ENCODE peak calls at places on chromosomes 4 and X, in five cellular contexts. Z, A, N, P and Q are unnamed samples.

GRCh38 chr4:151922306-151922705 is 161.5 kb upstream of the GATB start:
- DNase-seq in A (no peak), Z (no peak), N (no peak), P (peak; percentile 4), Q (no peak)

GRCh38 chrX:124421898-124422622 is 75.7 kb downstream of the SH2D1A start:
- DNase-seq in A (no peak), Z (peak; percentile 44), N (no peak), P (no peak), Q (no peak)

GRCh38 chr4:105619193-105619931 is 66.9 kb downstream of the ARHGEF38 start:
- DNase-seq in A (no peak), P (no peak), Z (no peak), N (peak; percentile 81), Q (no peak)

GRCh38 chrX:9597361-9598035 is 132.6 kb downstream of the TBL1X start:
- DNase-seq in P (no peak), Z (no peak), A (no peak), N (no peak), Q (no peak)

GRCh38 chr4:100014616-100015015 is 64.5 kb upstream of the H2AZ1 start:
- DNase-seq in N (no peak), Z (no peak), P (peak; percentile 26), A (no peak), Q (no peak)

GRCh38 chr4:100450449-100450848 is 67.4 kb downstream of the EMCN start:
- DNase-seq in N (no peak), A (no peak), Z (peak; percentile 59), P (peak; percentile 10), Q (no peak)

GRCh38 chr4:10054571-10055041 is 33.3 kb upstream of the SLC2A9 start:
- DNase-seq in A (no peak), P (no peak), N (no peak), Z (peak; percentile 78), Q (no peak)

GRCh38 chr4:155666701-155667537 is at the start of gene GUCY1A1:
- DNase-seq in P (no peak), Z (peak; percentile 32), A (no peak), N (peak; percentile 1), Q (no peak)

GRCh38 chrX:41086627-41086932 is 1.3 kb downstream of the USP9X start:
- DNase-seq in N (no peak), A (no peak), P (no peak), Z (no peak), Q (no peak)

GRCh38 chrX:84710611-84711010 is 208.4 kb upstream of the HDX start:
- DNase-seq in N (no peak), P (no peak), Z (no peak), A (no peak), Q (no peak)

GRCh38 chrX:2628751-2629315 is 62.3 kb upstream of the CD99 start:
- DNase-seq in Z (no peak), N (no peak), P (no peak), A (no peak), Q (no peak)

GRCh38 chrX:154305481-154306205 is 10.0 kb downstream of the TKTL1 start:
- DNase-seq in Z (no peak), P (no peak), N (no peak), A (no peak), Q (no peak)

GRCh38 chr4:6668391-6668790 is 25.3 kb upstream of the S100P start:
- DNase-seq in N (no peak), P (peak; percentile 80), Z (peak; percentile 62), A (no peak), Q (no peak)

GRCh38 chr4:61795998-61796397 is 595.9 kb downstream of the ADGRL3 start:
- DNase-seq in A (no peak), N (no peak), P (no peak), Z (no peak), Q (no peak)

GRCh38 chrX:82087699-82088098 is 885.8 kb downstream of the SH3BGRL start:
- DNase-seq in N (peak; percentile 66), Z (no peak), A (no peak), P (no peak), Q (no peak)

GRCh38 chr4:6109842-6110560 is 90.3 kb downstream of the JAKMIP1 start:
- DNase-seq in A (no peak), P (no peak), N (no peak), Z (peak; percentile 24), Q (no peak)

GRCh38 chrX:153310901-153311300 is 10.7 kb downstream of the PNMA6F start:
- DNase-seq in A (no peak), N (no peak), P (no peak), Z (no peak), Q (no peak)

GRCh38 chr4:146379744-146380143 is 142.0 kb downstream of the SLC10A7 start:
- DNase-seq in A (no peak), N (no peak), Z (peak; percentile 32), P (peak; percentile 31), Q (no peak)

GRCh38 chrX:31590581-31591113 is 518.8 kb upstream of the FTHL17 start:
- DNase-seq in P (peak; percentile 72), Z (peak; percentile 48), N (peak; percentile 4), A (no peak), Q (no peak)

GRCh38 chr4:15130441-15130840 is 128.2 kb downstream of the CPEB2 start:
- DNase-seq in A (no peak), Z (no peak), P (no peak), N (no peak), Q (no peak)

GRCh38 chr4:174537634-174538033 is 15.3 kb upstream of the HPGD start:
- DNase-seq in A (no peak), Z (no peak), P (no peak), N (no peak), Q (no peak)

GRCh38 chr4:21882050-21882839 is 66.3 kb downstream of the KCNIP4 start:
- DNase-seq in Z (peak; percentile 64), P (peak; percentile 48), N (no peak), A (no peak), Q (no peak)

GRCh38 chrX:118968031-118968430 is 6.4 kb upstream of the LONRF3 start:
- DNase-seq in A (no peak), N (no peak), P (no peak), Z (peak; percentile 60), Q (no peak)

GRCh38 chr4:113695328-113696169 is 66.0 kb downstream of the CAMK2D start:
- DNase-seq in N (no peak), Z (no peak), A (no peak), P (peak; percentile 88), Q (no peak)

GRCh38 chrX:136193771-136194170 is 46.4 kb downstream of the FHL1 start:
- DNase-seq in A (no peak), Z (no peak), P (no peak), N (no peak), Q (no peak)

GRCh38 chr4:135510582-135510981 is 1309.0 kb upstream of the PABPC4L start:
- DNase-seq in A (no peak), N (no peak), Z (peak; percentile 11), P (no peak), Q (no peak)

GRCh38 chr4:123232439-123232838 is 164.2 kb upstream of the SPRY1 start:
- DNase-seq in A (no peak), N (no peak), P (peak; percentile 69), Z (peak; percentile 4), Q (no peak)

DNA sequence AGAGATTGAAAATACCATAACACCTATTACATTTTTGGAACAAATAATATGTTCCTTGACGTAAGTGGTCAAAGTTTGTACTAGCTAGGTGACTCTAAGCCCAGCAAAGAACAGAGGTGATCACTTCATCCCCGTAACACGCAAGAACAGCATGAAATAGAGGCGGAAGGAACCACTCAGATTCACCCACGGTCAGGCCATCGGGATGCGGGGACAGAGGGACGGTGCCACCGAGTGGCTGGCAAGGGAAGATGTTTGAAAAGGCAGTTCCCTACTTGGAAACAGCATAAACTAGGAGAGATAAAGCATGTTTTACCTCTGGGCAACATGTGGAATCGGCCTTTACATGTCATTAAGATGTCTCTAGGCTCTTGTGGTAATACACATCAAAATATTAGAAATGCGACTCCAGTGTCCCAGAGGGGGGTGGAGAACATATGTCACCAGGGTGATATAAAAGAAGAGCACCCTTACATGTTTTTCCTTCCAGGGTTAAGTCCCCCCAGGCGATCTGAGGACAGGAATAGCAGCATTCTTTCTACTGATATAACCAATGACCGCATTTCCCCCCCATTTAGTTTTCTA is 84.0 kb downstream of the PHKA2 start:
- DNase-seq in A (no peak), N (peak; percentile 33), Z (no peak), P (no peak), Q (no peak)
- TF ChIP-seq CTCF in A (no peak), N (peak; percentile 40), Z (no peak), P (peak; percentile 29), Q (no peak)

GRCh38 chrX:75673468-75673867 is 111.6 kb downstream of the MAGEE2 start:
- DNase-seq in P (no peak), Z (no peak), N (no peak), A (no peak), Q (no peak)
- H3K9me3 ChIP-seq in P (peaks cover 3% of the 10 kb centered on the region), Z (no peaks in the 10 kb centered on the region), N (no peaks in the 10 kb centered on the region), A (peaks cover 17% of the 10 kb centered on the region), Q (no peaks in the 10 kb centered on the region)

DNA sequence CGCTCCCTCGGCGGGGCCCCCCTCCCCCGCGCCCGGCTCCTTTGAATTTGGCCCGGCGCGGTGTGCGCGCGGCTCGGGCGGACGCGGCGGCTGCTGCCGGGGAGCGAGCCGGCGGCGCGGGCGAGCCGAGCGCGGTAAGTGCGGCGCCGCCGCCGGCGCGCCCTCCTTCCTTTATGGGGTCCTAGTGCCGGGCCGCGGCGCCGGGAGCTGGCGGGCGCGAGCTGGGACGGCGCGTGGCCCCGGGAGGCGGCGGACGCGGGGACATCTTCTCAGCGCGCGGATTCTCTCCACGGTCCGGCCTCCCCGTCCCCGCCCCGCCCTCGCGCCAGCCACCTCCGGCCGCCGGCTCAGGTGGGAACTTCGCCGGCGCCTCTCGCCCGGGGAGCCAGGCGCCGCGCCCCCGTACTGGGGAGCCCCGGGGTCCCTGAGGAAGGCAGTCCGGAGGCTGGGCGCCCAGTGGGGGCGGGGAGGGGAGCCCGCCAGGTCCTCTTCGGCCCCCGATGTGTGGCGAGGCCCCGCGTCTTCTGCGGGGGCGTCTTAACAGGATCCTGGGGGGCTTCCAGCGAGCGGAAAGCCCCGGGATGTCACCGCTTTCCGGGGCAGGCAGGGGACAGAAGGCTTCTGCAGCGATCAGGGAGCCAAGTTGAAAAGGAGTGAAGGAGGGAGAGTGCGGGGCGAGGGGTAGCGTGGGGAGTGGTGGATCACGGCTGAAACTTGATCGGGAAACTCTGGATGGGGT is 98.4 kb upstream of the TENM3 start:
- DNase-seq in A (no peak), P (peak; percentile 22), N (peak; percentile 17), Z (peak; percentile 29), Q (no peak)
- H3K27ac ChIP-seq in A (no peak overlapping the region), P (peak overlapping the region; percentile 12), N (peak overlapping the region; percentile 50), Z (peak overlapping the region; percentile 88), Q (no peak overlapping the region)

GRCh38 chr4:52868138-52868537 is 6.0 kb downstream of the RASL11B start:
- DNase-seq in A (no peak), P (no peak), Z (no peak), N (peak; percentile 86), Q (no peak)
- TF ChIP-seq CTCF in A (no peak), P (no peak), Z (no peak), N (peak; percentile 53), Q (no peak)

GRCh38 chrX:97842468-97843199 is 958.9 kb downstream of the RPA4 start:
- DNase-seq in N (no peak), P (no peak), A (no peak), Z (no peak), Q (no peak)
- H3K9me3 ChIP-seq in N (no peaks in the 10 kb centered on the region), P (peaks cover 40% of the 10 kb centered on the region), A (peaks cover 6% of the 10 kb centered on the region), Z (peaks cover 38% of the 10 kb centered on the region), Q (no peaks in the 10 kb centered on the region)

GRCh38 chr4:169337510-169337909 is 66.8 kb upstream of the SH3RF1 start:
- DNase-seq in P (peak; percentile 98), N (no peak), Z (peak; percentile 81), A (no peak), Q (no peak)
- H3K27ac ChIP-seq in P (peak overlapping the region; percentile 91), N (no peak overlapping the region), Z (peak overlapping the region; percentile 59), A (no peak overlapping the region), Q (no peak overlapping the region)